ENCODE peak calls at places on chromosomes 2 and 18, in eight cellular contexts. Y is PC-3, J is GM23248, O is hepatocyte, Z is astrocyte, V is spleen, C is cardiac muscle cell, K is transverse colon. P is an unnamed sample. For H3K4me1 and H3K27me3, the result is how much of the 10 kb centered on the place peaks cover.

GRCh38 chr2:119746836-119747235 is 12.9 kb upstream of the PTPN4 start:
- DNase-seq in Y (peak), J (peak), O (no peak), Z (no peak), V (no peak), C (no peak), K (no peak), P (peak)

GRCh38 chr2:164065038-164065437 is 329.2 kb upstream of the FIGN start:
- DNase-seq in Y (no peak), J (no peak), O (no peak), Z (no peak), V (no peak), C (no peak), K (no peak), P (no peak)

GRCh38 chr2:127044165-127044718 is 62.7 kb downstream of the BIN1 start:
- DNase-seq in Y (no peak), J (no peak), O (no peak), Z (no peak), V (no peak), C (no peak), K (no peak), P (no peak)

GRCh38 chr18:45168883-45169585 is 446.2 kb upstream of the SLC14A2 start:
- DNase-seq in Y (peak), J (peak), O (no peak), Z (peak), V (no peak), C (no peak), K (no peak), P (no peak)

GRCh38 chr18:3357516-3357915 is 92.5 kb upstream of the TGIF1 start:
- DNase-seq in Y (no peak), J (no peak), O (no peak), Z (no peak), V (no peak), C (no peak), K (no peak), P (no peak)

GRCh38 chr2:128439231-128440086 is 120.8 kb upstream of the HS6ST1 start:
- DNase-seq in Y (no peak), J (no peak), O (no peak), Z (no peak), V (no peak), C (no peak), K (no peak), P (peak)

GRCh38 chr2:100630473-100630977 is 67.7 kb downstream of the PDCL3 start:
- DNase-seq in Y (no peak), J (no peak), O (no peak), Z (no peak), V (no peak), C (no peak), K (no peak), P (no peak)

GRCh38 chr2:10457846-10458563 is 9.9 kb upstream of the ODC1 start:
- DNase-seq in Y (peak), J (peak), O (no peak), Z (peak), V (peak), C (no peak), K (no peak), P (peak)

GRCh38 chr2:120758181-120759048 is 22.7 kb downstream of the GLI2 start:
- DNase-seq in Y (no peak), J (peak), O (peak), Z (peak), V (peak), C (peak), K (no peak), P (peak)

GRCh38 chr2:149679286-149679685 is 91.7 kb upstream of the MMADHC start:
- DNase-seq in Y (no peak), J (peak), O (peak), Z (peak), V (no peak), C (no peak), K (no peak), P (no peak)

GRCh38 chr2:159684796-159685195 is 27.5 kb upstream of the MARCHF7 start:
- DNase-seq in Y (peak), J (peak), O (no peak), Z (peak), V (no peak), C (no peak), K (no peak), P (peak)

GRCh38 chr2:124973396-124973795 is 948.3 kb downstream of the CNTNAP5 start:
- DNase-seq in Y (no peak), J (no peak), O (peak), Z (peak), V (no peak), C (peak), K (no peak), P (no peak)

GRCh38 chr2:26910176-26910575 is 60.3 kb upstream of the MAPRE3 start:
- DNase-seq in Y (no peak), J (no peak), O (no peak), Z (no peak), V (no peak), C (no peak), K (no peak), P (no peak)

GRCh38 chr2:26914286-26914962 is 56.0 kb upstream of the MAPRE3 start:
- DNase-seq in Y (no peak), J (no peak), O (no peak), Z (no peak), V (no peak), C (peak), K (no peak), P (no peak)

GRCh38 chr2:26913599-26914285 is 56.7 kb upstream of the MAPRE3 start:
- DNase-seq in Y (no peak), J (peak), O (peak), Z (peak), V (no peak), C (peak), K (no peak), P (peak)

GRCh38 chr2:26914963-26915310 is 55.5 kb upstream of the MAPRE3 start:
- DNase-seq in Y (no peak), J (no peak), O (no peak), Z (no peak), V (no peak), C (no peak), K (no peak), P (no peak)

DNA sequence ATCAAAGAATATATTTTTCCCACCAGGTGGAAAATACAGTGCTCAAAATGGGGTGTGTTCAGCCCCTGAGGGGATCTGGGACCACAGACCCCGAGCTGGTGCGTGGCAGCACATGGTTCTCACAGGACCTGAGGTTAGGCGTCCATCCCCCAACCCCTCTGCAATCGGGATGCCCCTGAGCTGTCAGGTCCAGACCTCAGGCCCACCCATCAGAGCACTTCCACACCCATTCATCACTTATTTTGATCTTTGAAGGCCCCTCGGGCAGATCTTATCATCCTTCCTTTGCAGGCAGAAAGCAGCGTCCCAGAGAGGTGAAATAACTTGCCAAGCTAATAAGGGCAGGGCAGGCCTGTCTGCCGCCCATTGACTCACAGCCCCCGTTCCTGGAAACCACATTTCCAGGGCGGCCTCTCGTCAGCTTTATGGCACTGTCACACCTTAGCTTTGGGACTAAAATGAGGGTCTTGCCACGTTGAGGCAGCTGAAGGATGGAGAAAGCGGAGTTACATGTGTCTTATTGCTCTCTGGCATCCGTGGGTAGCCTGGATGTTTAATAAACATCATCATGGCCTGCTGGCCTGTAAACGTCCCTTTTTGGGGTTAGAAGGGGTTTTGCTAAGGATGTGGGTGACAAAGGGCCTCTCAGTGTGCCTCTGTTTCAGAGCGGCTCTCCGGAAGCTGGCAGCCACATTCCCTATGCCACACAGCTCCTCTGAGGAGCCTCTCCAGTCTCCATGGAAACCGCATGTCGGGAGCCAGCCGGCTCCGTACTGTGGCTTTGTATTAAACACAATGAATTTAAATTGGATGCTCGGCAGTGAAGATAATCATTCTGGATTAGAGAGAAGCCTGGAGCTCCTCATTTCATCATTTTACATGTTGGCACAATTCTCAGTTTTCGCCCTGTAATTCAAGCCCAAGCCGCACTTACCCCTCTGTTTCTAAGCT is 58.3 kb upstream of the MAPRE3 start:
- DNase-seq in Y (no peak), J (peak), O (no peak), Z (no peak), V (no peak), C (peak), K (no peak), P (no peak)
- H3K4me1 ChIP-seq in Y (under half), J (under half), O (under half), Z (under half), V (under half), C (half or more), K (under half), P (under half)

GRCh38 chr2:1873343-1873742 is 129.0 kb upstream of the PXDN start:
- DNase-seq in Y (no peak), J (no peak), O (no peak), Z (no peak), V (no peak), C (no peak), K (no peak), P (peak)

GRCh38 chr2:1874101-1874865 is 130.0 kb upstream of the PXDN start:
- DNase-seq in Y (no peak), J (no peak), O (no peak), Z (no peak), V (no peak), C (no peak), K (no peak), P (peak)

GRCh38 chr2:1876352-1876751 is 132.0 kb upstream of the PXDN start:
- DNase-seq in Y (no peak), J (no peak), O (no peak), Z (no peak), V (no peak), C (no peak), K (no peak), P (peak)

GRCh38 chr2:1872602-1873183 is 128.4 kb upstream of the PXDN start:
- DNase-seq in Y (no peak), J (no peak), O (no peak), Z (no peak), V (no peak), C (no peak), K (no peak), P (peak)

DNA sequence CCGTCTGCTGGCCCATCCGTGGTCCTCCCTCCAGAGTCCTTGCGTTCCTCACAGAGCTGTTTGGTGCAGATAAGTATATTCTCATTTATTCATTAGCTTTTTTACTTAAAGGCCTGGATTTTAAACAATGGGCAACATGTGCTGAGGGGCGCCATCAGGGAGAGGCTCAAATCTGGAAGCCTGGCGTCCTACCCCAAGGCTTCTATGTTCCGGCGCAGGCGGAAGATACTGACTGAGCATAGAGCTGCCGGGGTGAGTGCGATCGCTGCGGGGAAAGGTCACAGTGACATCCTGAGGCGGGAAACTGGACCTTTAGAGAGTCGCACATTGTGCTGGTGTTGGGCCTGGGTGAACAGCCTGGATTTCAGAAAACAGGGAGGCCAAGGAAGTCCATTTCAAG is 130.6 kb upstream of the PXDN start:
- DNase-seq in Y (no peak), J (no peak), O (no peak), Z (no peak), V (no peak), C (no peak), K (no peak), P (peak)
- H3K27me3 ChIP-seq in Y (half or more), J (under half), O (under half), Z (under half), V (under half), C (under half), K (under half), P (under half)

DNA sequence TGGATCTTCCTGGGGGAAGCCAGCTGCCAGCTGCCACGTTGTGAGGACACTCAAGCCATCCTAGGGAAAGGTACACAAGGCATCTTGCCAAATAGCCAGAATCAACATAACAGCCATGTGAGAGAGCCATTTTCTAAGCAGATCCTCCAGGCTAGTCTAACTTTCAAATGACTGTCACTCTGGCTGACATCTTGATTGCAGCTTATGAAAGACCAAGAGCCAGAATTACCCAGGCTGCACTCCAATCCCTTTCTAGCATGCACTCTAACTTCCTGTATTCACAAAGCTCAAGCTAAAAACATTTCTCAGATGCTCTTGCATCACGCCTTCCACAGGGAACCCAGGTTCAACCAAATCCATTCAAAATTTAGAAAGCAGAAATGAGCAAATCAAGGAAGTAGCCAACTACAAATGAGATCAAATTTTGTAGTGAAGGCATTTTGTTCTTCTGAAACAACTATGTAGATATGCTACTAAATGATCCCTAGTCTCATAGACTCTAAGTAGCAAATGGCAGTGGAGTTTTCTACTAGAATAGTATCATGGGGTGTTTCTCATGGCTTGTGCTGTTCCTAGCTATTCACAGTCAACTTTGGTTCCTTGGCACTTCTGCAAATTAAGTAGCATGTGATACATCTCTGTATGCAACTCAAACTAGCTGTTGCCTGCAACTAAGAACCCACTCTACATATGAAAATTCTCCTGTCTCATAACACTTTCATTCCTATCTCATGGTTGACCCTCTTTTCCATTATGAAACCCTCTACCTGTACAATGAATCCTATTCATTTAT is 281.9 kb downstream of the ZEB2 start:
- DNase-seq in Y (no peak), J (no peak), O (no peak), Z (no peak), V (no peak), C (no peak), K (no peak), P (no peak)
- H3K4me1 ChIP-seq in Y (under half), J (under half), O (under half), Z (under half), V (half or more), C (under half), K (under half), P (under half)

GRCh38 chr18:79955302-79956075 is 4.0 kb upstream of the SLC66A2 start:
- DNase-seq in Y (no peak), J (peak), O (no peak), Z (no peak), V (no peak), C (no peak), K (peak), P (no peak)
- H3K27me3 ChIP-seq in Y (under half), J (under half), O (under half), Z (under half), V (under half), C (under half), K (under half), P (under half)

GRCh38 chr2:47896450-47896968 is 9.8 kb downstream of the FBXO11 start:
- DNase-seq in Y (no peak), J (no peak), O (no peak), Z (no peak), V (no peak), C (no peak), K (no peak), P (no peak)
- H3K4me1 ChIP-seq in Y (under half), J (under half), O (under half), Z (under half), V (half or more), C (under half), K (under half), P (under half)

DNA sequence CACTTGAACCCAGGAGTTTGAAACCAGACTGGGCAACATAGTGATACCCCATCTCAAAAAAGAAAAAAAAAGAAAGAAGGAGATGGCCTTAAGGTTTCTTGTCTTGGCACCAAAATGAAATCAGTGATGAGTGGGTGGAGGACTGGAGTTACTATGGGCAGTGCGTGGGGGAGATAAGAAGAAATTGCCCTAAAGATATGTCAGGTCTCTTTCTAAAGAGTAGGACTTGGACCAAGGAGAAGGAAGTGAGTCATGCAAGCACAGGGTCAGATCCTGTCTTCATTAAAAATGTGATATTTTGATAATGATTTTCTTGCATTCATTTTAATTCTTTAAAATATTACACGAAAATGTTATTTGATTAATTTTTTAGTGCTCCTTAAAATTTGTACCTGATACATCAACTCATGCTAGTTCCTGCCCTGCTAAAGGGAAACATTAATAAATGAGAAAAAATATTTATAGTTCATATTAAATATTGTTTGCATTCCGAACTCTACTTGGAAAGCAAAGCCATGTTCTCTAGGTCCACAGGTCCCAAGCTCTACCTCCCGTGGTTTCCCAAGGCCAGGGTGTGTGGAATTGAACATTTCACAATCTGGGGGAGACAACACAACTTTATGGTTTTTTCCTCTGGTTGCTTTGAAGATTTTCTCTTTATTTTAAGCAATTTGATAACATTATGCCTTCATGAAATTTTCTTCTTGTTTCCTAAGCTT is 62.6 kb upstream of the CTLA4 start:
- DNase-seq in Y (no peak), J (peak), O (no peak), Z (peak), V (no peak), C (no peak), K (no peak), P (no peak)
- H3K27me3 ChIP-seq in Y (under half), J (under half), O (under half), Z (under half), V (under half), C (under half), K (under half), P (under half)

GRCh38 chr2:68024450-68024849 is 38.4 kb downstream of the C1D start:
- DNase-seq in Y (no peak), J (no peak), O (no peak), Z (no peak), V (no peak), C (no peak), K (no peak), P (peak)
- H3K4me1 ChIP-seq in Y (under half), J (under half), O (under half), Z (under half), V (under half), C (under half), K (under half), P (under half)

GRCh38 chr2:45170191-45170975 is 161.1 kb upstream of the SIX2 start:
- DNase-seq in Y (no peak), J (no peak), O (no peak), Z (no peak), V (no peak), C (peak), K (no peak), P (peak)
- H3K27me3 ChIP-seq in Y (under half), J (under half), O (half or more), Z (half or more), V (half or more), C (half or more), K (half or more), P (under half)

P was measured in osteoblast.